ENCODE peak calls at places on chromosomes 2 and 18, in seven cellular contexts. S is HCEC 1CT; W is HS-27A; R is effector memory CD8-positive, alpha-beta T cell; N is fibroblast of pulmonary artery; K is COR-L47; V is left cardiac atrium. Z is an unnamed sample.

GRCh38 chr2:74440005-74440377 is 1.7 kb downstream of the RTKN start:
- DNase-seq in V (peak; percentile 86), W (no peak), K (no peak), S (peak; percentile 51), N (peak; percentile 67), R (no peak), Z (peak; percentile 61)

GRCh38 chr2:36485521-36485920 is 112.4 kb downstream of the FEZ2 start:
- DNase-seq in K (no peak), V (peak; percentile 44), W (peak; percentile 97), R (no peak), S (peak; percentile 99), N (peak; percentile 89), Z (peak; percentile 89)

GRCh38 chr2:74379851-74380789 is at the start of gene DCTN1:
- DNase-seq in R (no peak), V (peak; percentile 69), K (peak; percentile 14), W (no peak), S (peak; percentile 60), N (peak; percentile 67), Z (peak; percentile 81)

GRCh38 chr2:5661362-5661761 is 30.8 kb upstream of the SOX11 start:
- DNase-seq in R (no peak), V (no peak), W (no peak), K (no peak), S (no peak), N (no peak), Z (no peak)

GRCh38 chr18:26397019-26397418 is 151.3 kb downstream of the KCTD1 start:
- DNase-seq in R (no peak), S (no peak), W (no peak), V (no peak), K (no peak), N (no peak), Z (no peak)

GRCh38 chr2:183037281-183037659 is 987 bp downstream of the NCKAP1 start:
- DNase-seq in W (no peak), R (no peak), S (peak; percentile 58), K (no peak), V (no peak), N (peak; percentile 38), Z (peak; percentile 59)

GRCh38 chr18:58567453-58568196 is 61.3 kb downstream of the ALPK2 start:
- DNase-seq in V (no peak), R (no peak), N (peak; percentile 90), W (no peak), S (peak; percentile 94), K (no peak), Z (peak; percentile 98)

GRCh38 chr2:159046966-159047365 is 78.5 kb downstream of the TANC1 start:
- DNase-seq in V (no peak), R (no peak), N (peak; percentile 80), K (no peak), W (no peak), S (peak; percentile 68), Z (peak; percentile 94)

GRCh38 chr18:59249186-59249774 is 24.0 kb downstream of the RAX start:
- DNase-seq in N (peak; percentile 90), K (peak; percentile 85), V (no peak), W (peak; percentile 19), S (peak; percentile 64), R (no peak), Z (peak; percentile 64)

GRCh38 chr2:138090330-138090729 is 126.1 kb downstream of the HNMT start:
- DNase-seq in R (no peak), N (peak; percentile 78), K (peak; percentile 1), W (no peak), V (no peak), S (peak; percentile 44), Z (peak; percentile 68)